ENCODE peak calls at places on chromosomes 11 and 22, in eight cellular contexts. A is NCI-H1694 treated with DMSO at 0.1 percent for 48 hours; X is foreskin fibroblast; N is stimulated activated CD4-positive, alpha-beta T cell treated with anti-CD3 and anti-CD28 coated beads, Interleukin-4, amount 100 ng/mL, for 4 hours; W is colonic mucosa; T is lung; Q is NCI-H748 treated with DMSO at 0.1 percent for 48 hours; S is OCI-LY7. D is an unnamed sample.

GRCh38 chr22:38012604-38013072 is 28.3 kb upstream of the SOX10 start:
- DNase-seq in A (no peak), X (peak; percentile 55), N (no peak), W (no peak), T (no peak), Q (no peak), S (no peak), D (no peak)

GRCh38 chr11:35292290-35292689 is 127.1 kb downstream of the SLC1A2 start:
- DNase-seq in A (no peak), X (no peak), N (no peak), W (no peak), T (no peak), Q (peak; percentile 82), S (no peak), D (no peak)

GRCh38 chr11:128709402-128709801 is 15.5 kb downstream of the FLI1 start:
- DNase-seq in A (no peak), X (peak; percentile 67), N (no peak), W (no peak), T (no peak), Q (no peak), S (no peak), D (no peak)

GRCh38 chr11:79466411-79466810 is 25.6 kb upstream of the TENM4 start:
- DNase-seq in A (no peak), X (peak; percentile 66), N (no peak), W (no peak), T (no peak), Q (no peak), S (no peak), D (no peak)

GRCh38 chr11:126188332-126189108 is 22.9 kb downstream of the RPUSD4 start:
- DNase-seq in A (no peak), X (no peak), N (no peak), W (no peak), T (no peak), Q (no peak), S (peak; percentile 89), D (no peak)

GRCh38 chr11:120336641-120337132 is 474 bp downstream of the ARHGEF12 start:
- DNase-seq in A (no peak), X (peak; percentile 70), N (peak; percentile 45), W (peak; percentile 62), T (peak; percentile 48), Q (no peak), S (peak; percentile 53), D (no peak)

GRCh38 chr11:8392166-8392565 is 128.5 kb upstream of the LMO1 start:
- DNase-seq in A (no peak), X (no peak), N (no peak), W (no peak), T (no peak), Q (no peak), S (no peak), D (no peak)

GRCh38 chr22:42928969-42929837 is 72.1 kb upstream of the ARFGAP3 start:
- DNase-seq in A (no peak), X (peak; percentile 65), N (no peak), W (no peak), T (peak; percentile 61), Q (no peak), S (no peak), D (no peak)

GRCh38 chr11:59207988-59208432 is 4.7 kb downstream of the MPEG1 start:
- DNase-seq in A (no peak), X (peak; percentile 74), N (peak; percentile 17), W (no peak), T (no peak), Q (peak; percentile 13), S (peak; percentile 68), D (no peak)

GRCh38 chr11:12459374-12459773 is 82.0 kb downstream of the PARVA start:
- DNase-seq in A (no peak), X (no peak), N (no peak), W (no peak), T (no peak), Q (no peak), S (no peak), D (no peak)

GRCh38 chr11:1201395-1202153 is 21.3 kb upstream of the MUC5B start:
- DNase-seq in A (no peak), X (no peak), N (no peak), W (no peak), T (no peak), Q (no peak), S (no peak), D (no peak)

GRCh38 chr11:20055312-20055711 is 105.0 kb downstream of the DBX1 start:
- DNase-seq in A (peak; percentile 43), X (no peak), N (no peak), W (no peak), T (no peak), Q (no peak), S (no peak), D (no peak)

GRCh38 chr11:126485986-126486635 is 130.6 kb downstream of the ST3GAL4 start:
- DNase-seq in A (no peak), X (no peak), N (no peak), W (no peak), T (no peak), Q (no peak), S (no peak), D (no peak)

GRCh38 chr11:69372589-69373250 is 78.8 kb downstream of the MYEOV start:
- DNase-seq in A (peak; percentile 2), X (no peak), N (no peak), W (peak; percentile 13), T (no peak), Q (no peak), S (no peak), D (no peak)

GRCh38 chr22:32206774-32207758 is 2.2 kb upstream of the RFPL2 start:
- DNase-seq in A (peak; percentile 2), X (peak; percentile 21), N (peak; percentile 36), W (peak; percentile 51), T (no peak), Q (peak; percentile 4), S (peak; percentile 42), D (no peak)

GRCh38 chr11:17734418-17734911 is at the start of gene KCNC1:
- DNase-seq in A (peak; percentile 20), X (peak; percentile 72), N (no peak), W (no peak), T (no peak), Q (peak; percentile 31), S (no peak), D (peak; percentile 33)

GRCh38 chr11:100827934-100828661 is 141.0 kb downstream of the ARHGAP42 start:
- DNase-seq in A (no peak), X (peak; percentile 16), N (no peak), W (no peak), T (no peak), Q (peak; percentile 71), S (peak; percentile 1), D (peak; percentile 62)

GRCh38 chr11:3217751-3218482 is 696 bp downstream of the MRGPRG start:
- DNase-seq in A (no peak), X (no peak), N (no peak), W (no peak), T (no peak), Q (no peak), S (no peak), D (no peak)

GRCh38 chr11:45282070-45282469 is 4.1 kb downstream of the SYT13 start:
- DNase-seq in A (no peak), X (no peak), N (no peak), W (no peak), T (no peak), Q (no peak), S (no peak), D (no peak)

GRCh38 chr11:22635689-22636088 is 10.1 kb upstream of the FANCF start:
- DNase-seq in A (no peak), X (no peak), N (no peak), W (no peak), T (no peak), Q (no peak), S (no peak), D (no peak)

GRCh38 chr11:116112031-116112935 is 608.1 kb upstream of the CADM1 start:
- DNase-seq in A (peak; percentile 36), X (no peak), N (no peak), W (no peak), T (no peak), Q (no peak), S (no peak), D (peak; percentile 72)